ENCODE peak calls at places on chromosomes 11 and 22, in nine cellular contexts. One of them, this sample, is unnamed.

GRCh38 chr22:49747705-49748104 is 80.0 kb downstream of the BRD1 start:
- DNase-seq in PC-9: no peak
- DNase-seq in PC-3: no peak
- DNase-seq in GM13976: no peak
- DNase-seq in glutamatergic neuron: no peak
- DNase-seq in chondrocyte: no peak
- DNase-seq in brain microvascular endothelial cell: no peak
- DNase-seq in MCF 10A: no peak
- DNase-seq in endothelial cell: no peak
- DNase-seq in this sample: no peak

GRCh38 chr11:62591448-62592215 is at the start of gene TUT1:
- DNase-seq in PC-9: peak
- DNase-seq in PC-3: peak
- DNase-seq in GM13976: peak
- DNase-seq in glutamatergic neuron: peak
- DNase-seq in chondrocyte: peak
- DNase-seq in brain microvascular endothelial cell: peak
- DNase-seq in MCF 10A: peak
- DNase-seq in endothelial cell: peak
- DNase-seq in this sample: peak

GRCh38 chr22:40498454-40499186 is 128.2 kb downstream of the SGSM3 start:
- DNase-seq in PC-9: peak
- DNase-seq in PC-3: peak
- DNase-seq in GM13976: no peak
- DNase-seq in glutamatergic neuron: no peak
- DNase-seq in chondrocyte: no peak
- DNase-seq in brain microvascular endothelial cell: peak
- DNase-seq in MCF 10A: peak
- DNase-seq in endothelial cell: no peak
- DNase-seq in this sample: peak

GRCh38 chr22:18024276-18024939 is at the start of gene MICAL3:
- DNase-seq in PC-9: peak
- DNase-seq in PC-3: peak
- DNase-seq in GM13976: peak
- DNase-seq in glutamatergic neuron: peak
- DNase-seq in chondrocyte: peak
- DNase-seq in brain microvascular endothelial cell: no peak
- DNase-seq in MCF 10A: peak
- DNase-seq in endothelial cell: peak
- DNase-seq in this sample: peak

GRCh38 chr11:69931994-69932910 is 113.0 kb upstream of the FGF3 start:
- DNase-seq in PC-9: no peak
- DNase-seq in PC-3: no peak
- DNase-seq in GM13976: no peak
- DNase-seq in glutamatergic neuron: peak
- DNase-seq in chondrocyte: peak
- DNase-seq in brain microvascular endothelial cell: no peak
- DNase-seq in MCF 10A: no peak
- DNase-seq in endothelial cell: no peak
- DNase-seq in this sample: no peak

GRCh38 chr11:106466441-106467190 is 389.2 kb downstream of the AASDHPPT start:
- DNase-seq in PC-9: no peak
- DNase-seq in PC-3: peak
- DNase-seq in GM13976: no peak
- DNase-seq in glutamatergic neuron: no peak
- DNase-seq in chondrocyte: no peak
- DNase-seq in brain microvascular endothelial cell: peak
- DNase-seq in MCF 10A: peak
- DNase-seq in endothelial cell: no peak
- DNase-seq in this sample: peak

GRCh38 chr11:73270855-73271477 is 1.2 kb upstream of the P2RY6 start:
- DNase-seq in PC-9: no peak
- DNase-seq in PC-3: no peak
- DNase-seq in GM13976: no peak
- DNase-seq in glutamatergic neuron: peak
- DNase-seq in chondrocyte: no peak
- DNase-seq in brain microvascular endothelial cell: no peak
- DNase-seq in MCF 10A: no peak
- DNase-seq in endothelial cell: no peak
- DNase-seq in this sample: no peak

GRCh38 chr11:115267228-115267627 is 237.0 kb downstream of the CADM1 start:
- DNase-seq in PC-9: no peak
- DNase-seq in PC-3: no peak
- DNase-seq in GM13976: no peak
- DNase-seq in glutamatergic neuron: no peak
- DNase-seq in chondrocyte: no peak
- DNase-seq in brain microvascular endothelial cell: no peak
- DNase-seq in MCF 10A: no peak
- DNase-seq in endothelial cell: no peak
- DNase-seq in this sample: no peak

GRCh38 chr11:70397336-70397982 is 870 bp upstream of the CTTN start:
- DNase-seq in PC-9: no peak
- DNase-seq in PC-3: no peak
- DNase-seq in GM13976: no peak
- DNase-seq in glutamatergic neuron: no peak
- DNase-seq in chondrocyte: no peak
- DNase-seq in brain microvascular endothelial cell: peak
- DNase-seq in MCF 10A: no peak
- DNase-seq in endothelial cell: peak
- DNase-seq in this sample: no peak

GRCh38 chr11:41319434-41319833 is 140.0 kb downstream of the LRRC4C start:
- DNase-seq in PC-9: no peak
- DNase-seq in PC-3: no peak
- DNase-seq in GM13976: no peak
- DNase-seq in glutamatergic neuron: no peak
- DNase-seq in chondrocyte: no peak
- DNase-seq in brain microvascular endothelial cell: no peak
- DNase-seq in MCF 10A: no peak
- DNase-seq in endothelial cell: no peak
- DNase-seq in this sample: no peak

GRCh38 chr11:19466314-19466713 is 225.6 kb upstream of the E2F8 start:
- DNase-seq in PC-9: no peak
- DNase-seq in PC-3: no peak
- DNase-seq in GM13976: no peak
- DNase-seq in glutamatergic neuron: no peak
- DNase-seq in chondrocyte: no peak
- DNase-seq in brain microvascular endothelial cell: no peak
- DNase-seq in MCF 10A: no peak
- DNase-seq in endothelial cell: no peak
- DNase-seq in this sample: no peak

GRCh38 chr11:43574949-43575915 is 105.3 kb upstream of the HSD17B12 start:
- DNase-seq in PC-9: no peak
- DNase-seq in PC-3: no peak
- DNase-seq in GM13976: no peak
- DNase-seq in glutamatergic neuron: peak
- DNase-seq in chondrocyte: no peak
- DNase-seq in brain microvascular endothelial cell: peak
- DNase-seq in MCF 10A: no peak
- DNase-seq in endothelial cell: no peak
- DNase-seq in this sample: peak

GRCh38 chr22:21990449-21991308 is 8.1 kb upstream of the TOP3B start:
- DNase-seq in PC-9: no peak
- DNase-seq in PC-3: no peak
- DNase-seq in GM13976: no peak
- DNase-seq in glutamatergic neuron: no peak
- DNase-seq in chondrocyte: no peak
- DNase-seq in brain microvascular endothelial cell: no peak
- DNase-seq in MCF 10A: no peak
- DNase-seq in endothelial cell: no peak
- DNase-seq in this sample: no peak

GRCh38 chr11:23988381-23989006 is 508.4 kb upstream of the LUZP2 start:
- DNase-seq in PC-9: no peak
- DNase-seq in PC-3: peak
- DNase-seq in GM13976: no peak
- DNase-seq in glutamatergic neuron: no peak
- DNase-seq in chondrocyte: no peak
- DNase-seq in brain microvascular endothelial cell: peak
- DNase-seq in MCF 10A: no peak
- DNase-seq in endothelial cell: no peak
- DNase-seq in this sample: peak

GRCh38 chr22:29309332-29310064 is 3.0 kb downstream of the GAS2L1 start:
- DNase-seq in PC-9: no peak
- DNase-seq in PC-3: peak
- DNase-seq in GM13976: peak
- DNase-seq in glutamatergic neuron: no peak
- DNase-seq in chondrocyte: peak
- DNase-seq in brain microvascular endothelial cell: no peak
- DNase-seq in MCF 10A: peak
- DNase-seq in endothelial cell: no peak
- DNase-seq in this sample: no peak

GRCh38 chr22:36823177-36823839 is 6.5 kb upstream of the PVALB start:
- DNase-seq in PC-9: no peak
- DNase-seq in PC-3: no peak
- DNase-seq in GM13976: no peak
- DNase-seq in glutamatergic neuron: no peak
- DNase-seq in chondrocyte: no peak
- DNase-seq in brain microvascular endothelial cell: peak
- DNase-seq in MCF 10A: no peak
- DNase-seq in endothelial cell: peak
- DNase-seq in this sample: no peak

DNA sequence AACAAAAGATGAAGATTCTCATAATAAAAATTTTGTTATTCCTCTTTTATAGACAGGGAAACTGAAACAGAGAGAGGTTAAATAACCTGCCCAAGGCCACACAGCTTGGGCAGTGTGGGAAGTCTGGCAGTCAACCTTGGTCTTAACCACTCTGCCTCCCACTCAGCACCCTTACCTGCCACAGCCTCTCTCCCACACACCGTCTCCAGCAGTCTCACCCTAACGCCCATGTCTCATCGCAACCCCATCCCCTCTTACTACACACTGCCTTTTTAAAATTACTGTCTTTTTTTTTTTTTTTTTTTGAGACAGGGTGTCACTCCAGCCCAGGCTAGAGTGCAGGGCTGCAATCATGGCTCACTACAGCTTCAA is 25.0 kb downstream of the ARRB1 start:
- DNase-seq in PC-9: no peak
- DNase-seq in PC-3: no peak
- DNase-seq in GM13976: no peak
- DNase-seq in glutamatergic neuron: no peak
- DNase-seq in chondrocyte: no peak
- DNase-seq in brain microvascular endothelial cell: no peak
- DNase-seq in MCF 10A: peak
- DNase-seq in endothelial cell: no peak
- DNase-seq in this sample: no peak
- TF ChIP-seq CTCF in PC-9: no peak
- TF ChIP-seq CTCF in PC-3: no peak
- TF ChIP-seq CTCF in GM13976: no peak
- TF ChIP-seq CTCF in glutamatergic neuron: no peak
- TF ChIP-seq CTCF in chondrocyte: no peak
- TF ChIP-seq CTCF in brain microvascular endothelial cell: no peak
- TF ChIP-seq CTCF in MCF 10A: no peak
- TF ChIP-seq CTCF in endothelial cell: no peak
- TF ChIP-seq CTCF in this sample: no peak

GRCh38 chr11:102390667-102391449 is 43.8 kb downstream of the BIRC2 start:
- DNase-seq in PC-9: peak
- DNase-seq in PC-3: peak
- DNase-seq in GM13976: peak
- DNase-seq in glutamatergic neuron: peak
- DNase-seq in chondrocyte: no peak
- DNase-seq in brain microvascular endothelial cell: peak
- DNase-seq in MCF 10A: peak
- DNase-seq in endothelial cell: peak
- DNase-seq in this sample: peak
- TF ChIP-seq CTCF in PC-9: peak
- TF ChIP-seq CTCF in PC-3: peak
- TF ChIP-seq CTCF in GM13976: peak
- TF ChIP-seq CTCF in glutamatergic neuron: peak
- TF ChIP-seq CTCF in chondrocyte: peak
- TF ChIP-seq CTCF in brain microvascular endothelial cell: peak
- TF ChIP-seq CTCF in MCF 10A: peak
- TF ChIP-seq CTCF in endothelial cell: peak
- TF ChIP-seq CTCF in this sample: peak

DNA sequence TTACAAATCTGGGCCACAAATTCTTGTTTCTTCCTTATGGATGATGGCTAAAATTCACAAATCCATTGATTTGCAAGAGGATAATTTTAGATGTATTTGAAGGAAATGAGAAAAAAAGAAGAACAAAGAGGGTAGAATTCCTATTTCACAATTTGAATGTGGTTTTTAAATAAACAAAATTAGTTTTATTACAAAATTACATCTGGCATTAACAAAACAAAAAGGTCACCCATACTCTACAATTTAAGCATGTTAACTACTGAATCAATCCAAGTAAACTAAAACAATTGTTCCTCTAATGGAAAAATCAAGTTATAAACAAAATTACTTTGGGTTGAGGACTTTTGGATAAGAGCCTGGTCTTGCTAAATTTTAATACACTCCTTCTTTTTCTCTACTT is 242.0 kb downstream of the METTL15 start:
- DNase-seq in PC-9: no peak
- DNase-seq in PC-3: no peak
- DNase-seq in GM13976: no peak
- DNase-seq in glutamatergic neuron: no peak
- DNase-seq in chondrocyte: no peak
- DNase-seq in brain microvascular endothelial cell: no peak
- DNase-seq in MCF 10A: no peak
- DNase-seq in endothelial cell: no peak
- DNase-seq in this sample: no peak
- TF ChIP-seq CTCF in PC-9: no peak
- TF ChIP-seq CTCF in PC-3: no peak
- TF ChIP-seq CTCF in GM13976: no peak
- TF ChIP-seq CTCF in glutamatergic neuron: no peak
- TF ChIP-seq CTCF in chondrocyte: no peak
- TF ChIP-seq CTCF in brain microvascular endothelial cell: no peak
- TF ChIP-seq CTCF in MCF 10A: no peak
- TF ChIP-seq CTCF in endothelial cell: no peak
- TF ChIP-seq CTCF in this sample: no peak

GRCh38 chr11:58745705-58746364 is 14.1 kb upstream of the GLYAT start:
- DNase-seq in PC-9: no peak
- DNase-seq in PC-3: no peak
- DNase-seq in GM13976: no peak
- DNase-seq in glutamatergic neuron: no peak
- DNase-seq in chondrocyte: no peak
- DNase-seq in brain microvascular endothelial cell: no peak
- DNase-seq in MCF 10A: no peak
- DNase-seq in endothelial cell: no peak
- DNase-seq in this sample: no peak

GRCh38 chr11:58742140-58742539 is 10.4 kb upstream of the GLYAT start:
- DNase-seq in PC-9: no peak
- DNase-seq in PC-3: no peak
- DNase-seq in GM13976: peak
- DNase-seq in glutamatergic neuron: no peak
- DNase-seq in chondrocyte: no peak
- DNase-seq in brain microvascular endothelial cell: no peak
- DNase-seq in MCF 10A: no peak
- DNase-seq in endothelial cell: no peak
- DNase-seq in this sample: no peak

GRCh38 chr11:58744988-58745704 is 13.4 kb upstream of the GLYAT start:
- DNase-seq in PC-9: no peak
- DNase-seq in PC-3: no peak
- DNase-seq in GM13976: no peak
- DNase-seq in glutamatergic neuron: no peak
- DNase-seq in chondrocyte: no peak
- DNase-seq in brain microvascular endothelial cell: no peak
- DNase-seq in MCF 10A: no peak
- DNase-seq in endothelial cell: no peak
- DNase-seq in this sample: no peak

GRCh38 chr11:58741127-58741526 is 9.4 kb upstream of the GLYAT start:
- DNase-seq in PC-9: no peak
- DNase-seq in PC-3: no peak
- DNase-seq in GM13976: no peak
- DNase-seq in glutamatergic neuron: no peak
- DNase-seq in chondrocyte: no peak
- DNase-seq in brain microvascular endothelial cell: no peak
- DNase-seq in MCF 10A: no peak
- DNase-seq in endothelial cell: no peak
- DNase-seq in this sample: no peak

GRCh38 chr11:58742981-58743880 is 11.5 kb upstream of the GLYAT start:
- DNase-seq in PC-9: no peak
- DNase-seq in PC-3: no peak
- DNase-seq in GM13976: no peak
- DNase-seq in glutamatergic neuron: no peak
- DNase-seq in chondrocyte: no peak
- DNase-seq in brain microvascular endothelial cell: no peak
- DNase-seq in MCF 10A: no peak
- DNase-seq in endothelial cell: no peak
- DNase-seq in this sample: no peak
- TF ChIP-seq CTCF in PC-9: peak
- TF ChIP-seq CTCF in PC-3: peak
- TF ChIP-seq CTCF in GM13976: no peak
- TF ChIP-seq CTCF in glutamatergic neuron: no peak
- TF ChIP-seq CTCF in chondrocyte: peak
- TF ChIP-seq CTCF in brain microvascular endothelial cell: peak
- TF ChIP-seq CTCF in MCF 10A: no peak
- TF ChIP-seq CTCF in endothelial cell: no peak
- TF ChIP-seq CTCF in this sample: peak